ENCODE peak calls at places on chromosomes 6 and 20, in six cellular contexts. J, Z, O, N, A and V are unnamed samples. For H3K36me3 and H3K4me1, the result is how much of the 10 kb centered on the place peaks cover.

GRCh38 chr20:14673164-14673563 is 335.8 kb upstream of the FLRT3 start:
- DNase-seq in J (peak), Z (no peak), O (no peak), N (peak), A (no peak), V (no peak)

GRCh38 chr20:62907377-62908317 is 18.7 kb downstream of the DIDO1 start:
- DNase-seq in J (peak), Z (no peak), O (no peak), N (no peak), A (no peak), V (no peak)

GRCh38 chr6:137451926-137452325 is 42.3 kb downstream of the OLIG3 start:
- DNase-seq in J (no peak), Z (no peak), O (no peak), N (no peak), A (no peak), V (no peak)

GRCh38 chr20:49832632-49833327 is 20.2 kb downstream of the SLC9A8 start:
- DNase-seq in J (peak), Z (no peak), O (no peak), N (no peak), A (no peak), V (no peak)

GRCh38 chr6:81753709-81754678 is 1.5 kb upstream of the TENT5A start:
- DNase-seq in J (peak), Z (peak), O (no peak), N (peak), A (peak), V (peak)

GRCh38 chr6:38423746-38424145 is 216.0 kb downstream of the BTBD9 start:
- DNase-seq in J (no peak), Z (no peak), O (no peak), N (no peak), A (no peak), V (no peak)

GRCh38 chr6:163376167-163376566 is 38.4 kb upstream of the QKI start:
- DNase-seq in J (no peak), Z (no peak), O (no peak), N (no peak), A (no peak), V (no peak)

GRCh38 chr6:99905209-99906106 is 88.6 kb downstream of the MCHR2 start:
- DNase-seq in J (peak), Z (no peak), O (no peak), N (peak), A (peak), V (no peak)

GRCh38 chr6:82270791-82271392 is 23.3 kb upstream of the IBTK start:
- DNase-seq in J (no peak), Z (no peak), O (no peak), N (peak), A (no peak), V (no peak)

GRCh38 chr20:25372584-25373336 is 17.9 kb downstream of the ABHD12 start:
- DNase-seq in J (no peak), Z (no peak), O (no peak), N (no peak), A (no peak), V (no peak)

GRCh38 chr20:23873370-23874015 is 6.1 kb downstream of the CST5 start:
- DNase-seq in J (no peak), Z (no peak), O (no peak), N (no peak), A (no peak), V (no peak)

GRCh38 chr20:58019027-58019849 is 209.2 kb downstream of the ANKRD60 start:
- DNase-seq in J (no peak), Z (no peak), O (no peak), N (no peak), A (no peak), V (peak)

GRCh38 chr20:50636601-50637539 is 54.5 kb downstream of the RIPOR3 start:
- DNase-seq in J (no peak), Z (no peak), O (no peak), N (peak), A (no peak), V (no peak)

GRCh38 chr6:100257661-100258395 is 206.9 kb downstream of the SIM1 start:
- DNase-seq in J (peak), Z (no peak), O (no peak), N (no peak), A (no peak), V (no peak)

GRCh38 chr20:15475483-15475882 is 1097.8 kb downstream of the KIF16B start:
- DNase-seq in J (no peak), Z (peak), O (no peak), N (no peak), A (no peak), V (peak)

GRCh38 chr6:149842331-149842730 is 21.8 kb downstream of the LRP11 start:
- DNase-seq in J (peak), Z (no peak), O (peak), N (no peak), A (no peak), V (no peak)

GRCh38 chr6:47414517-47415167 is 62.9 kb upstream of the CD2AP start:
- DNase-seq in J (peak), Z (no peak), O (no peak), N (peak), A (peak), V (no peak)

GRCh38 chr6:39361657-39362486 is 39.4 kb upstream of the KCNK16 start:
- DNase-seq in J (peak), Z (peak), O (no peak), N (peak), A (peak), V (peak)

GRCh38 chr20:3711418-3712043 is 869 bp downstream of the SIGLEC1 start:
- DNase-seq in J (no peak), Z (no peak), O (no peak), N (no peak), A (no peak), V (no peak)

GRCh38 chr6:158793432-158793831 is 25.7 kb downstream of the EZR start:
- DNase-seq in J (peak), Z (no peak), O (no peak), N (peak), A (peak), V (no peak)

GRCh38 chr6:166393535-166393823 is 10.7 kb upstream of the MPC1 start:
- DNase-seq in J (no peak), Z (no peak), O (no peak), N (no peak), A (no peak), V (no peak)

GRCh38 chr20:62208805-62209755 is 11.0 kb downstream of the HRH3 start:
- DNase-seq in J (no peak), Z (no peak), O (no peak), N (no peak), A (no peak), V (no peak)

GRCh38 chr6:169211881-169212280 is 41.8 kb downstream of the THBS2 start:
- DNase-seq in J (no peak), Z (no peak), O (no peak), N (no peak), A (no peak), V (peak)

GRCh38 chr6:74891358-74891811 is 314.5 kb downstream of the COL12A1 start:
- DNase-seq in J (no peak), Z (peak), O (no peak), N (no peak), A (no peak), V (no peak)

GRCh38 chr20:6530254-6530653 is 237.2 kb upstream of the BMP2 start:
- DNase-seq in J (no peak), Z (no peak), O (no peak), N (no peak), A (no peak), V (no peak)

GRCh38 chr20:40991181-40991889 is 37.3 kb upstream of the TOP1 start:
- DNase-seq in J (no peak), Z (no peak), O (no peak), N (no peak), A (peak), V (no peak)

GRCh38 chr6:97812940-97813339 is 529.9 kb upstream of the MMS22L start:
- DNase-seq in J (peak), Z (no peak), O (no peak), N (no peak), A (no peak), V (no peak)

GRCh38 chr6:168216741-168217140 is 102.8 kb downstream of the DACT2 start:
- DNase-seq in J (no peak), Z (no peak), O (no peak), N (no peak), A (no peak), V (no peak)

GRCh38 chr6:20154778-20155177 is 57.5 kb downstream of the MBOAT1 start:
- DNase-seq in J (no peak), Z (no peak), O (no peak), N (no peak), A (no peak), V (no peak)

GRCh38 chr6:69957990-69958559 is 91.7 kb downstream of the COL19A1 start:
- DNase-seq in J (no peak), Z (no peak), O (no peak), N (no peak), A (no peak), V (no peak)

GRCh38 chr6:43809417-43810305 is 39.6 kb downstream of the VEGFA start:
- DNase-seq in J (no peak), Z (no peak), O (no peak), N (peak), A (no peak), V (peak)

GRCh38 chr6:116783852-116784251 is 18.3 kb upstream of the FAM162B start:
- DNase-seq in J (no peak), Z (no peak), O (no peak), N (peak), A (no peak), V (no peak)

GRCh38 chr6:11788043-11788442 is 9.4 kb upstream of the ADTRP start:
- DNase-seq in J (no peak), Z (no peak), O (no peak), N (no peak), A (no peak), V (no peak)

GRCh38 chr6:11783524-11784064 is 5.0 kb upstream of the ADTRP start:
- DNase-seq in J (no peak), Z (no peak), O (no peak), N (no peak), A (no peak), V (no peak)

GRCh38 chr6:11785449-11785951 is 6.9 kb upstream of the ADTRP start:
- DNase-seq in J (no peak), Z (no peak), O (no peak), N (no peak), A (no peak), V (no peak)

GRCh38 chr6:11784341-11784740 is 5.7 kb upstream of the ADTRP start:
- DNase-seq in J (no peak), Z (no peak), O (no peak), N (no peak), A (no peak), V (no peak)

GRCh38 chr6:11785953-11786579 is 7.5 kb upstream of the ADTRP start:
- DNase-seq in J (no peak), Z (no peak), O (no peak), N (no peak), A (no peak), V (peak)
- H3K36me3 ChIP-seq in J (under half), Z (under half), O (under half), N (under half), A (under half), V (under half)

GRCh38 chr6:7215140-7215539 is 97.9 kb downstream of the SSR1 start:
- DNase-seq in J (no peak), Z (no peak), O (no peak), N (no peak), A (no peak), V (no peak)

GRCh38 chr6:7215798-7216231 is 97.2 kb downstream of the SSR1 start:
- DNase-seq in J (no peak), Z (no peak), O (no peak), N (no peak), A (no peak), V (no peak)

GRCh38 chr6:7216941-7217621 is 95.9 kb downstream of the SSR1 start:
- DNase-seq in J (no peak), Z (peak), O (no peak), N (no peak), A (no peak), V (no peak)

GRCh38 chr6:7219310-7219709 is 93.7 kb downstream of the SSR1 start:
- DNase-seq in J (no peak), Z (no peak), O (no peak), N (peak), A (no peak), V (no peak)

GRCh38 chr6:7218586-7218985 is 94.4 kb downstream of the SSR1 start:
- DNase-seq in J (no peak), Z (no peak), O (no peak), N (no peak), A (no peak), V (no peak)
- H3K4me1 ChIP-seq in J (under half), Z (half or more), O (under half), N (under half), A (under half), V (under half)

DNA sequence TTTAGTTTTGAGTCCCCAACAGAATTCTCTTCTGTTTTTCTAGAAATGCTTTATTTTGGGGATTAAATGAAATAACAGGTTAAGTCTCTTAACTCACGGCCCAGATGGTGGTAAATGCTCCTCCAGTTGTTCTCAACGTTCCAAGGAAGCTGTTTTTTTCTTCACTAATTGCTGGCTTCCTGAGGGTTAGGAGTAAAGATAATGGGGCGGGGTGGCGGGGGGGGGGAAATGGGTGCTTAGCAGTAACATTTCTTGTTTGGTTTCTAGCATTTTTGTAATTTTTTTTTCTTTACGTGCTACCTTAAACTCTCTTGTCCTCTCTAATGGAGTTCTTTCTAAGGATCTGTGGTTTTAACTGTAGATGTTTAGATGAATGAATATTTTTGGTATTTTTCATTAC is 2.2 kb downstream of the SRSF3 start:
- DNase-seq in J (no peak), Z (no peak), O (no peak), N (no peak), A (no peak), V (no peak)
- H3K36me3 ChIP-seq in J (under half), Z (under half), O (under half), N (under half), A (under half), V (under half)

GRCh38 chr20:44207066-44207723 is 3.4 kb downstream of the OSER1 start:
- DNase-seq in J (no peak), Z (no peak), O (no peak), N (no peak), A (no peak), V (no peak)
- H3K4me1 ChIP-seq in J (under half), Z (half or more), O (half or more), N (under half), A (under half), V (under half)

GRCh38 chr20:32976746-32977145 is 27.5 kb downstream of the SUN5 start:
- DNase-seq in J (no peak), Z (no peak), O (no peak), N (no peak), A (no peak), V (no peak)
- H3K36me3 ChIP-seq in J (under half), Z (under half), O (under half), N (under half), A (under half), V (under half)